ENCODE peak calls at places on chromosomes 3 and 15, in seven cellular contexts. One of them, this sample, is unnamed. For H3K4me1, the result is how much of the 10 kb centered on the place peaks cover.

GRCh38 chr3:151918253-151919029 is 45.0 kb downstream of the SUCNR1 start:
- DNase-seq in suprapubic skin: no peak
- DNase-seq in A549: peak
- DNase-seq in endothelial cell of umbilical vein: peak
- DNase-seq in upper lobe of left lung: no peak
- DNase-seq in heart left ventricle: no peak
- DNase-seq in transverse colon: no peak
- DNase-seq in this sample: no peak

GRCh38 chr3:4793311-4793710 is 185.9 kb upstream of the BHLHE40 start:
- DNase-seq in upper lobe of left lung: no peak
- DNase-seq in A549: no peak
- DNase-seq in heart left ventricle: no peak
- DNase-seq in transverse colon: no peak
- DNase-seq in suprapubic skin: no peak
- DNase-seq in endothelial cell of umbilical vein: no peak
- DNase-seq in this sample: no peak

GRCh38 chr3:194485471-194485875 is 1.3 kb downstream of the ATP13A3 start:
- DNase-seq in suprapubic skin: no peak
- DNase-seq in upper lobe of left lung: no peak
- DNase-seq in endothelial cell of umbilical vein: peak
- DNase-seq in A549: no peak
- DNase-seq in heart left ventricle: no peak
- DNase-seq in transverse colon: no peak
- DNase-seq in this sample: no peak

GRCh38 chr15:27457766-27458165 is 486.8 kb downstream of the GABRG3 start:
- DNase-seq in heart left ventricle: no peak
- DNase-seq in suprapubic skin: no peak
- DNase-seq in upper lobe of left lung: no peak
- DNase-seq in endothelial cell of umbilical vein: no peak
- DNase-seq in transverse colon: no peak
- DNase-seq in A549: no peak
- DNase-seq in this sample: no peak

GRCh38 chr15:25711691-25712090 is 151.4 kb downstream of the ATP10A start:
- DNase-seq in upper lobe of left lung: peak
- DNase-seq in suprapubic skin: no peak
- DNase-seq in A549: no peak
- DNase-seq in heart left ventricle: no peak
- DNase-seq in endothelial cell of umbilical vein: no peak
- DNase-seq in transverse colon: no peak
- DNase-seq in this sample: no peak

GRCh38 chr3:58041826-58042324 is 33.7 kb downstream of the FLNB start:
- DNase-seq in endothelial cell of umbilical vein: peak
- DNase-seq in suprapubic skin: no peak
- DNase-seq in A549: no peak
- DNase-seq in heart left ventricle: no peak
- DNase-seq in upper lobe of left lung: no peak
- DNase-seq in transverse colon: no peak
- DNase-seq in this sample: no peak

GRCh38 chr3:182309120-182309519 is 484.2 kb upstream of the ATP11B start:
- DNase-seq in endothelial cell of umbilical vein: no peak
- DNase-seq in A549: no peak
- DNase-seq in upper lobe of left lung: no peak
- DNase-seq in heart left ventricle: no peak
- DNase-seq in transverse colon: no peak
- DNase-seq in suprapubic skin: no peak
- DNase-seq in this sample: no peak

GRCh38 chr3:13712682-13713180 is 163.8 kb downstream of the FBLN2 start:
- DNase-seq in transverse colon: no peak
- DNase-seq in heart left ventricle: no peak
- DNase-seq in A549: no peak
- DNase-seq in upper lobe of left lung: no peak
- DNase-seq in endothelial cell of umbilical vein: no peak
- DNase-seq in suprapubic skin: peak
- DNase-seq in this sample: peak

DNA sequence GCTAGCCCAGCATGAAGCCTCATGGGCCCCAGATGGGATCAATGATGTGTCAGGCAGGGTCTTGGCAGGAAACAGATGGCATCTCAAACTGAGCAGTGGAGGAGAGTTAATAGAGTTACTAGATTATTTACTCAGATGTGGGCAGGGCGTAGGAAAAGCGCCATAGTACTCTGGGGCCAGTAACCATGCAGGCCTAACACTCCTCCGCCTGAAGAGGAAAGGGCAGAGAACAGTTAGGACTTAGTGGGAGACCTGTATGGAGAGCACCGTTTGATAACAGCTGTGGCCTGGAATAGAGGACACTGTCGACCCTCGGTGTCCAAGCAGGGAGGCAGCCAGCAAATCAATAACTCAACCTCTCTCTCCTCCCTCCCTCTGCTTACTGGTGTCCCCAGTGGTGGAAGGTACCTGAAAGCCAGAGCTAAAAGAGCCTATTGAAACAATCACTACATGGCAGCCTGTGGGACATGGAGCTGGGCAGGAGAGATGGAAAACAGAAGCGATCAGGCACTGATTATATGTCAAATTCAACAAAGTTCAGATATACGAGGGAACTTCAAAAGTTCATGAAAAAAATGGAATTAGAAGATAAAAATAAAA is 111.4 kb upstream of the CCNL1 start:
- DNase-seq in A549: no peak
- DNase-seq in endothelial cell of umbilical vein: no peak
- DNase-seq in upper lobe of left lung: no peak
- DNase-seq in heart left ventricle: no peak
- DNase-seq in transverse colon: no peak
- DNase-seq in suprapubic skin: no peak
- DNase-seq in this sample: no peak
- H3K4me1 ChIP-seq in A549: under half
- H3K4me1 ChIP-seq in endothelial cell of umbilical vein: under half
- H3K4me1 ChIP-seq in upper lobe of left lung: under half
- H3K4me1 ChIP-seq in heart left ventricle: under half
- H3K4me1 ChIP-seq in transverse colon: under half
- H3K4me1 ChIP-seq in suprapubic skin: under half
- H3K4me1 ChIP-seq in this sample: under half

GRCh38 chr3:71128951-71129350 is 454.6 kb downstream of the FOXP1 start:
- DNase-seq in upper lobe of left lung: no peak
- DNase-seq in transverse colon: no peak
- DNase-seq in suprapubic skin: no peak
- DNase-seq in endothelial cell of umbilical vein: peak
- DNase-seq in A549: no peak
- DNase-seq in heart left ventricle: no peak
- DNase-seq in this sample: no peak
- TF ChIP-seq POLR2A in upper lobe of left lung: no peak
- TF ChIP-seq POLR2A in transverse colon: no peak
- TF ChIP-seq POLR2A in suprapubic skin: no peak
- TF ChIP-seq POLR2A in endothelial cell of umbilical vein: no peak
- TF ChIP-seq POLR2A in A549: no peak
- TF ChIP-seq POLR2A in heart left ventricle: no peak
- TF ChIP-seq POLR2A in this sample: no peak

GRCh38 chr15:90932660-90932991 is 277 bp upstream of the HDDC3 start:
- DNase-seq in endothelial cell of umbilical vein: no peak
- DNase-seq in suprapubic skin: no peak
- DNase-seq in A549: no peak
- DNase-seq in transverse colon: no peak
- DNase-seq in upper lobe of left lung: no peak
- DNase-seq in heart left ventricle: no peak
- DNase-seq in this sample: no peak
- H3K4me1 ChIP-seq in endothelial cell of umbilical vein: under half
- H3K4me1 ChIP-seq in suprapubic skin: half or more
- H3K4me1 ChIP-seq in A549: under half
- H3K4me1 ChIP-seq in transverse colon: under half
- H3K4me1 ChIP-seq in upper lobe of left lung: half or more
- H3K4me1 ChIP-seq in heart left ventricle: half or more
- H3K4me1 ChIP-seq in this sample: under half

DNA sequence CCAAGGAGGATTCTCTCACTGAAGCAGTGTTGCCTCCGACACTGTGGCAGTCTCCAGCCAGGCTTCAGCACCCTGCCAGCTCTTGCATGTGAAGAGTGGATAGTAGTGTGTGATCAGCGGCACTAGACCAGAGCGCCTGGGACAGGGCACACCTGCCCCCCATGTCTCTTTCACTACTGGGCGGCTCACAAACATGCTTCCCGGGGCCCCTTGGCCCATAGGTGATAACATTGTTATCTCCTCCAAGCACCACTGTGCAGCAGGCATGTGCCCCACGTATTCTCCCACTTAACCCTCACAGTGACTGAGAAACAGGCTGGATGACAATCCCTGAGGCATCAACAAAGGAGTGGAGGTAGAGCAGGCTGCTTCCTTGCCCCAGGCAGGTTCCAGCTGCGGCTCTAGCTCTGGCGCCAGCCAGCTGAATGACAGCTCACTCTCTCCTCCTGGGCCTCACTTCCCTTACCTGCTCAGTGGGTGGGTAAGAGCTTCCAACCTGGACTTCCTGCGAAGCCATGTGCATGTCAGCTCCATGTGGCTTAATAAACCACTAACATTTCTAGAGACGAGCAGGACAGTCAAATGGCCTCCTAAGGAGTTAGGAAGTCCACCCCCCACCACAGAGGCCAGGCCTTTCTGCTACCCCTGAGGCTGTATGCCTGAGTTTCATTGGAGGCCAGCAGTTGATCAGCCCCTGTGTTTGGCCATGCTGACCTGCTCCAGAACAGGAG is 37.8 kb downstream of the KLF13 start:
- DNase-seq in transverse colon: peak
- DNase-seq in upper lobe of left lung: no peak
- DNase-seq in endothelial cell of umbilical vein: no peak
- DNase-seq in A549: no peak
- DNase-seq in suprapubic skin: peak
- DNase-seq in heart left ventricle: no peak
- DNase-seq in this sample: peak
- TF ChIP-seq POLR2A in transverse colon: no peak
- TF ChIP-seq POLR2A in upper lobe of left lung: no peak
- TF ChIP-seq POLR2A in endothelial cell of umbilical vein: no peak
- TF ChIP-seq POLR2A in A549: no peak
- TF ChIP-seq POLR2A in suprapubic skin: no peak
- TF ChIP-seq POLR2A in heart left ventricle: no peak
- TF ChIP-seq POLR2A in this sample: peak

GRCh38 chr15:85396554-85396953 is 16.2 kb downstream of the AKAP13 start:
- DNase-seq in upper lobe of left lung: no peak
- DNase-seq in endothelial cell of umbilical vein: no peak
- DNase-seq in A549: no peak
- DNase-seq in transverse colon: no peak
- DNase-seq in heart left ventricle: no peak
- DNase-seq in suprapubic skin: no peak
- DNase-seq in this sample: no peak
- H3K4me1 ChIP-seq in upper lobe of left lung: half or more
- H3K4me1 ChIP-seq in endothelial cell of umbilical vein: under half
- H3K4me1 ChIP-seq in A549: under half
- H3K4me1 ChIP-seq in transverse colon: under half
- H3K4me1 ChIP-seq in heart left ventricle: half or more
- H3K4me1 ChIP-seq in suprapubic skin: under half
- H3K4me1 ChIP-seq in this sample: under half

GRCh38 chr3:184362668-184363540 is 1.4 kb downstream of the POLR2H start:
- DNase-seq in A549: peak
- DNase-seq in endothelial cell of umbilical vein: peak
- DNase-seq in suprapubic skin: peak
- DNase-seq in transverse colon: peak
- DNase-seq in upper lobe of left lung: peak
- DNase-seq in heart left ventricle: peak
- DNase-seq in this sample: peak
- TF ChIP-seq POLR2A in A549: peak
- TF ChIP-seq POLR2A in endothelial cell of umbilical vein: peak
- TF ChIP-seq POLR2A in suprapubic skin: peak
- TF ChIP-seq POLR2A in transverse colon: peak
- TF ChIP-seq POLR2A in upper lobe of left lung: no peak
- TF ChIP-seq POLR2A in heart left ventricle: peak
- TF ChIP-seq POLR2A in this sample: peak

GRCh38 chr15:70200003-70200410 is 102.3 kb upstream of the TLE3 start:
- DNase-seq in heart left ventricle: no peak
- DNase-seq in transverse colon: no peak
- DNase-seq in upper lobe of left lung: peak
- DNase-seq in A549: no peak
- DNase-seq in endothelial cell of umbilical vein: no peak
- DNase-seq in suprapubic skin: no peak
- DNase-seq in this sample: no peak
- H3K4me1 ChIP-seq in heart left ventricle: under half
- H3K4me1 ChIP-seq in transverse colon: under half
- H3K4me1 ChIP-seq in upper lobe of left lung: under half
- H3K4me1 ChIP-seq in A549: under half
- H3K4me1 ChIP-seq in endothelial cell of umbilical vein: under half
- H3K4me1 ChIP-seq in suprapubic skin: half or more
- H3K4me1 ChIP-seq in this sample: under half

GRCh38 chr15:74781673-74782595 is at the start of gene CSK:
- DNase-seq in suprapubic skin: no peak
- DNase-seq in transverse colon: peak
- DNase-seq in A549: peak
- DNase-seq in upper lobe of left lung: peak
- DNase-seq in endothelial cell of umbilical vein: peak
- DNase-seq in heart left ventricle: peak
- DNase-seq in this sample: peak
- TF ChIP-seq POLR2A in suprapubic skin: peak
- TF ChIP-seq POLR2A in transverse colon: no peak
- TF ChIP-seq POLR2A in A549: peak
- TF ChIP-seq POLR2A in upper lobe of left lung: no peak
- TF ChIP-seq POLR2A in endothelial cell of umbilical vein: peak
- TF ChIP-seq POLR2A in heart left ventricle: no peak
- TF ChIP-seq POLR2A in this sample: peak

DNA sequence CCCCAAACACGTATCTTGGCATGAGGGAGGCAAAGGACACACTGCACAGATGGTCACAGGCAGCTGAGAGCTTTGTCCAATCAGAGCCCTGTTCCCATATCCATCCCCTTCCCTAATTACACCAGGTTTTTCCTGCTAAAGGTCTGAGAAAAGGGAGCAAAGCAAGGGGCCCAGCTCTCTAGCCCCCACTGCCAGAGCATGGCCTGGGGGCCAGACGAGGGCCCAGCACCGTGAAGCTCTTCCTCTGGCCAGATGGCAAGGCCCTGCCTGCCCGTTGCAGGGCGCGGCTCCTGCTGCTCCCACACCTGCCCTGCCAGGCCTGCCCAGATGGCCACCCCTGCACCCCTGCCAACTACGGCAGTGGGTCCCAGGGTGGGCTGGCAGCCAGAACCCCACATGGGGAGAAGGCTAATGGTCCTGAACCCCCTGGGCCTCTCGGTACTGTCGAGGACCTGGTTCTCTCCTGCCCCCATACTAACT is 3.2 kb downstream of the SHF start:
- DNase-seq in upper lobe of left lung: peak
- DNase-seq in transverse colon: no peak
- DNase-seq in heart left ventricle: no peak
- DNase-seq in endothelial cell of umbilical vein: no peak
- DNase-seq in A549: no peak
- DNase-seq in suprapubic skin: no peak
- DNase-seq in this sample: no peak
- H3K4me1 ChIP-seq in upper lobe of left lung: under half
- H3K4me1 ChIP-seq in transverse colon: under half
- H3K4me1 ChIP-seq in heart left ventricle: under half
- H3K4me1 ChIP-seq in endothelial cell of umbilical vein: under half
- H3K4me1 ChIP-seq in A549: under half
- H3K4me1 ChIP-seq in suprapubic skin: half or more
- H3K4me1 ChIP-seq in this sample: under half

GRCh38 chr3:42025388-42026138 is 63.7 kb upstream of the ULK4 start:
- DNase-seq in suprapubic skin: peak
- DNase-seq in heart left ventricle: peak
- DNase-seq in transverse colon: peak
- DNase-seq in upper lobe of left lung: no peak
- DNase-seq in endothelial cell of umbilical vein: peak
- DNase-seq in A549: peak
- DNase-seq in this sample: peak
- TF ChIP-seq POLR2A in suprapubic skin: no peak
- TF ChIP-seq POLR2A in heart left ventricle: no peak
- TF ChIP-seq POLR2A in transverse colon: no peak
- TF ChIP-seq POLR2A in upper lobe of left lung: no peak
- TF ChIP-seq POLR2A in endothelial cell of umbilical vein: peak
- TF ChIP-seq POLR2A in A549: no peak
- TF ChIP-seq POLR2A in this sample: no peak

This sample was measured in Peyer's patch.